ENCODE peak calls at places on chromosomes 3 and 15, in five cellular contexts. One of them, this sample, is unnamed.
A peak's percentile ranks its signal among the peaks of the same experiment; 100 is the strongest.

GRCh38 chr3:54518011-54518675 is 395.8 kb downstream of the CACNA2D3 start:
- DNase-seq in transverse colon: no peak
- DNase-seq in GM23338: no peak
- DNase-seq in K562: no peak
- DNase-seq in naive thymus-derived CD4-positive, alpha-beta T cell: no peak
- DNase-seq in this sample: no peak

GRCh38 chr3:149967067-149967685 is 3.5 kb downstream of the PFN2 start:
- DNase-seq in transverse colon: no peak
- DNase-seq in GM23338: peak; percentile 58
- DNase-seq in K562: peak; percentile 44
- DNase-seq in naive thymus-derived CD4-positive, alpha-beta T cell: no peak
- DNase-seq in this sample: peak; percentile 71

GRCh38 chr3:165195226-165195625 is 958 bp downstream of the SLITRK3 start:
- DNase-seq in transverse colon: no peak
- DNase-seq in GM23338: peak; percentile 50
- DNase-seq in K562: no peak
- DNase-seq in naive thymus-derived CD4-positive, alpha-beta T cell: no peak
- DNase-seq in this sample: peak; percentile 5

GRCh38 chr15:50418041-50418583 is 6.1 kb upstream of the USP8 start:
- DNase-seq in transverse colon: no peak
- DNase-seq in GM23338: no peak
- DNase-seq in K562: peak; percentile 36
- DNase-seq in naive thymus-derived CD4-positive, alpha-beta T cell: no peak
- DNase-seq in this sample: peak; percentile 3

GRCh38 chr3:196341142-196341541 is 3.0 kb upstream of the TM4SF19 start:
- DNase-seq in transverse colon: no peak
- DNase-seq in GM23338: no peak
- DNase-seq in K562: peak; percentile 37
- DNase-seq in naive thymus-derived CD4-positive, alpha-beta T cell: no peak
- DNase-seq in this sample: no peak

GRCh38 chr3:76570436-76571057 is 469.4 kb upstream of the ROBO2 start:
- DNase-seq in transverse colon: no peak
- DNase-seq in GM23338: peak; percentile 54
- DNase-seq in K562: peak; percentile 0
- DNase-seq in naive thymus-derived CD4-positive, alpha-beta T cell: no peak
- DNase-seq in this sample: peak; percentile 3

GRCh38 chr3:184678317-184679055 is 33.4 kb downstream of the MAGEF1 start:
- DNase-seq in transverse colon: no peak
- DNase-seq in GM23338: no peak
- DNase-seq in K562: no peak
- DNase-seq in naive thymus-derived CD4-positive, alpha-beta T cell: no peak
- DNase-seq in this sample: no peak

GRCh38 chr3:164903820-164904451 is 174.4 kb downstream of the SI start:
- DNase-seq in transverse colon: no peak
- DNase-seq in GM23338: peak; percentile 11
- DNase-seq in K562: no peak
- DNase-seq in naive thymus-derived CD4-positive, alpha-beta T cell: no peak
- DNase-seq in this sample: no peak

GRCh38 chr3:58528629-58529028 is 8.4 kb downstream of the ACOX2 start:
- DNase-seq in transverse colon: peak; percentile 64
- DNase-seq in GM23338: no peak
- DNase-seq in K562: no peak
- DNase-seq in naive thymus-derived CD4-positive, alpha-beta T cell: no peak
- DNase-seq in this sample: peak; percentile 37

GRCh38 chr3:55333923-55334322 is 153.2 kb downstream of the WNT5A start:
- DNase-seq in transverse colon: no peak
- DNase-seq in GM23338: no peak
- DNase-seq in K562: no peak
- DNase-seq in naive thymus-derived CD4-positive, alpha-beta T cell: no peak
- DNase-seq in this sample: peak; percentile 54

GRCh38 chr15:99507732-99508571 is 57.8 kb upstream of the MEF2A start:
- DNase-seq in transverse colon: no peak
- DNase-seq in GM23338: no peak
- DNase-seq in K562: no peak
- DNase-seq in naive thymus-derived CD4-positive, alpha-beta T cell: no peak
- DNase-seq in this sample: no peak

GRCh38 chr3:66196633-66197032 is 24.2 kb upstream of the SLC25A26 start:
- DNase-seq in transverse colon: no peak
- DNase-seq in GM23338: no peak
- DNase-seq in K562: no peak
- DNase-seq in naive thymus-derived CD4-positive, alpha-beta T cell: no peak
- DNase-seq in this sample: no peak

GRCh38 chr3:161393803-161394202 is 22.5 kb upstream of the SPTSSB start:
- DNase-seq in transverse colon: no peak
- DNase-seq in GM23338: no peak
- DNase-seq in K562: no peak
- DNase-seq in naive thymus-derived CD4-positive, alpha-beta T cell: no peak
- DNase-seq in this sample: no peak

GRCh38 chr3:192514081-192514753 is 213.1 kb downstream of the FGF12 start:
- DNase-seq in transverse colon: no peak
- DNase-seq in GM23338: peak; percentile 90
- DNase-seq in K562: peak; percentile 2
- DNase-seq in naive thymus-derived CD4-positive, alpha-beta T cell: no peak
- DNase-seq in this sample: peak; percentile 80

GRCh38 chr3:12571986-12572385 is 15.1 kb downstream of the MKRN2 start:
- DNase-seq in transverse colon: no peak
- DNase-seq in GM23338: no peak
- DNase-seq in K562: no peak
- DNase-seq in naive thymus-derived CD4-positive, alpha-beta T cell: no peak
- DNase-seq in this sample: no peak

GRCh38 chr15:39624806-39625205 is 43.9 kb downstream of the THBS1 start:
- DNase-seq in transverse colon: peak; percentile 74
- DNase-seq in GM23338: no peak
- DNase-seq in K562: no peak
- DNase-seq in naive thymus-derived CD4-positive, alpha-beta T cell: no peak
- DNase-seq in this sample: peak; percentile 93

GRCh38 chr15:28956491-28956890 is 70.7 kb downstream of the APBA2 start:
- DNase-seq in transverse colon: no peak
- DNase-seq in GM23338: no peak
- DNase-seq in K562: no peak
- DNase-seq in naive thymus-derived CD4-positive, alpha-beta T cell: no peak
- DNase-seq in this sample: no peak

GRCh38 chr3:55692958-55693558 is 206.0 kb upstream of the WNT5A start:
- DNase-seq in transverse colon: no peak
- DNase-seq in GM23338: no peak
- DNase-seq in K562: no peak
- DNase-seq in naive thymus-derived CD4-positive, alpha-beta T cell: no peak
- DNase-seq in this sample: peak; percentile 2

GRCh38 chr3:157614896-157615295 is 111.7 kb upstream of the VEPH1 start:
- DNase-seq in transverse colon: no peak
- DNase-seq in GM23338: no peak
- DNase-seq in K562: no peak
- DNase-seq in naive thymus-derived CD4-positive, alpha-beta T cell: no peak
- DNase-seq in this sample: no peak

GRCh38 chr3:150146891-150147761 is 176.4 kb upstream of the PFN2 start:
- DNase-seq in transverse colon: peak; percentile 33
- DNase-seq in GM23338: no peak
- DNase-seq in K562: no peak
- DNase-seq in naive thymus-derived CD4-positive, alpha-beta T cell: no peak
- DNase-seq in this sample: peak; percentile 93

GRCh38 chr15:30923429-30923828 is 19.7 kb downstream of the FAN1 start:
- DNase-seq in transverse colon: no peak
- DNase-seq in GM23338: no peak
- DNase-seq in K562: no peak
- DNase-seq in naive thymus-derived CD4-positive, alpha-beta T cell: no peak
- DNase-seq in this sample: no peak

GRCh38 chr3:127392146-127392470 is 104.3 kb upstream of the PRR20G start:
- DNase-seq in transverse colon: no peak
- DNase-seq in GM23338: no peak
- DNase-seq in K562: no peak
- DNase-seq in naive thymus-derived CD4-positive, alpha-beta T cell: no peak
- DNase-seq in this sample: no peak

GRCh38 chr15:91208366-91208765 is 108.3 kb downstream of the SV2B start:
- DNase-seq in transverse colon: no peak
- DNase-seq in GM23338: no peak
- DNase-seq in K562: no peak
- DNase-seq in naive thymus-derived CD4-positive, alpha-beta T cell: no peak
- DNase-seq in this sample: no peak

GRCh38 chr3:78529601-78530000 is 1238.2 kb downstream of the ROBO1 start:
- DNase-seq in transverse colon: no peak
- DNase-seq in GM23338: no peak
- DNase-seq in K562: no peak
- DNase-seq in naive thymus-derived CD4-positive, alpha-beta T cell: no peak
- DNase-seq in this sample: no peak

GRCh38 chr15:50049871-50050270 is 69.2 kb downstream of the ATP8B4 start:
- DNase-seq in transverse colon: no peak
- DNase-seq in GM23338: no peak
- DNase-seq in K562: no peak
- DNase-seq in naive thymus-derived CD4-positive, alpha-beta T cell: no peak
- DNase-seq in this sample: no peak

GRCh38 chr3:59451041-59451763 is 401.4 kb upstream of the CFAP20DC start:
- DNase-seq in transverse colon: peak; percentile 38
- DNase-seq in GM23338: no peak
- DNase-seq in K562: no peak
- DNase-seq in naive thymus-derived CD4-positive, alpha-beta T cell: peak; percentile 80
- DNase-seq in this sample: no peak

GRCh38 chr3:58016710-58017109 is 8.5 kb downstream of the FLNB start:
- DNase-seq in transverse colon: no peak
- DNase-seq in GM23338: no peak
- DNase-seq in K562: no peak
- DNase-seq in naive thymus-derived CD4-positive, alpha-beta T cell: no peak
- DNase-seq in this sample: no peak

GRCh38 chr15:65903296-65904073 is 34.2 kb downstream of the RAB11A start:
- DNase-seq in transverse colon: no peak
- DNase-seq in GM23338: no peak
- DNase-seq in K562: no peak
- DNase-seq in naive thymus-derived CD4-positive, alpha-beta T cell: no peak
- DNase-seq in this sample: peak; percentile 47

GRCh38 chr3:172924546-172924945 is 174.0 kb downstream of the ECT2 start:
- DNase-seq in transverse colon: no peak
- DNase-seq in GM23338: no peak
- DNase-seq in K562: no peak
- DNase-seq in naive thymus-derived CD4-positive, alpha-beta T cell: no peak
- DNase-seq in this sample: no peak

GRCh38 chr3:59654953-59655430 is 605.2 kb upstream of the CFAP20DC start:
- DNase-seq in transverse colon: no peak
- DNase-seq in GM23338: no peak
- DNase-seq in K562: no peak
- DNase-seq in naive thymus-derived CD4-positive, alpha-beta T cell: no peak
- DNase-seq in this sample: no peak

GRCh38 chr15:100328796-100329195 is 13.0 kb downstream of the ADAMTS17 start:
- DNase-seq in transverse colon: no peak
- DNase-seq in GM23338: no peak
- DNase-seq in K562: no peak
- DNase-seq in naive thymus-derived CD4-positive, alpha-beta T cell: no peak
- DNase-seq in this sample: no peak

DNA sequence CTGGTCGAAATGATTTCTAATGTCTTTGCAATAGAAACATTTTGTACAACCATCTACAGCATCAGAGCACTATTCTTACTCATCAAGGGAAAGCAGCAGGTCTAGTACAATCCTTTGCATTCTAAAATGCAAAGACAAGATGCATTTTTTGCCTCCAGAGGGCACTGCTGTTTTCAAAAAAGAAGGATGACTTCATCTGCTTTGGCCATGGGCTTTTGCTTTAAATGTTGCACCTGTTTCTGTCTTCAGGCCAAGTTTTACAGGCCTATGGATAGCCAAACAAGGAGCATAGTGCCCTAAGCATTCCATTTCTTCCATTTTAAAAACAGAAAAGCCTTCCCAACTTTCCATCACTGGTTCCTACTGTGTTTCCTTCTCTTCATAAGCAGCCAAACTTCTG is 3.4 kb downstream of the PARP9 start:
- DNase-seq in transverse colon: peak; percentile 56
- DNase-seq in GM23338: peak; percentile 78
- DNase-seq in K562: peak; percentile 47
- DNase-seq in naive thymus-derived CD4-positive, alpha-beta T cell: peak; percentile 62
- DNase-seq in this sample: peak; percentile 60
- H3K27ac ChIP-seq in transverse colon: no peak overlapping the region
- H3K27ac ChIP-seq in GM23338: no peak overlapping the region
- H3K27ac ChIP-seq in K562: no peak overlapping the region
- H3K27ac ChIP-seq in naive thymus-derived CD4-positive, alpha-beta T cell: no peak overlapping the region
- H3K27ac ChIP-seq in this sample: no peak overlapping the region

DNA sequence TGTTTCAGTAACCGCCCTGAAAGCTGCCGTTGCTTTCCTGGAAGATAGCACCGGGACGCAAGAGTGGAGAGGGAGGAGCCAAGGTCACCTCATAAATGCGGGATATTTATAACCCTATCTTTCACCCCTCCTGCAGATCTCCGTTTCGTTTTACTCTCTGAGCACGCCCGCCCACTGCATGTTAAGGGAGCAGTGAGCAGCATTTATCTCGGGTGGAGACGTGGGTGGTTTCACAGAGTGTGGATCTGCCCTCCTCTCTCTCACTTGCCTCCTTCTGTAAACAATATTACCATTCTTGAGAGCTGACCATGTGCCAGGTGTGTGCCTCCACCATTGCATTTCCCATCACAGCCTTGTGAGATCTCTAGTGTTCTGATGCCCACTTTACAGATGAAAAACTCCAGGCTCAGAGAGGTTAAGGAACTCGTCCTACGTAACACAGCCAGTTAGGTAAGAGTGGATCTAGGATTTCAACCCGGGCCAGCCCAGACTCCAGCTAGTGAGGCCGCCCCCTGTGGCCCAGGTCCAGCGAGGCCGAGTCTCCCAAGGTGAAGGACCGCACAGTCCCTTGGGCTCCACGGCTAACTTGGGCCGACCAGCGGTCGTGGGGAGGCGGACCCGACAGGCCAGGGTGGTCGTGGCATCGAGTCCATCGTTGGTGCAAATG is 16.9 kb upstream of the SEMA4B start:
- DNase-seq in transverse colon: peak; percentile 89
- DNase-seq in GM23338: peak; percentile 52
- DNase-seq in K562: peak; percentile 98
- DNase-seq in naive thymus-derived CD4-positive, alpha-beta T cell: no peak
- DNase-seq in this sample: peak; percentile 92
- H3K4me3 ChIP-seq in transverse colon: peak overlapping the region; percentile 92
- H3K4me3 ChIP-seq in GM23338: peak overlapping the region; percentile 62
- H3K4me3 ChIP-seq in K562: peak overlapping the region; percentile 77
- H3K4me3 ChIP-seq in naive thymus-derived CD4-positive, alpha-beta T cell: peak overlapping the region; percentile 56
- H3K4me3 ChIP-seq in this sample: peak overlapping the region; percentile 45

GRCh38 chr3:67986703-67987102 is 332.3 kb upstream of the SUCLG2 start:
- DNase-seq in transverse colon: no peak
- DNase-seq in GM23338: no peak
- DNase-seq in K562: no peak
- DNase-seq in naive thymus-derived CD4-positive, alpha-beta T cell: no peak
- DNase-seq in this sample: no peak
- H3K27ac ChIP-seq in transverse colon: no peak overlapping the region
- H3K27ac ChIP-seq in GM23338: no peak overlapping the region
- H3K27ac ChIP-seq in K562: no peak overlapping the region
- H3K27ac ChIP-seq in naive thymus-derived CD4-positive, alpha-beta T cell: no peak overlapping the region
- H3K27ac ChIP-seq in this sample: no peak overlapping the region

GRCh38 chr3:169668957-169669681 is 5.6 kb upstream of the MECOM start:
- DNase-seq in transverse colon: peak; percentile 80
- DNase-seq in GM23338: peak; percentile 93
- DNase-seq in K562: peak; percentile 75
- DNase-seq in naive thymus-derived CD4-positive, alpha-beta T cell: no peak
- DNase-seq in this sample: peak; percentile 82
- H3K4me3 ChIP-seq in transverse colon: peak overlapping the region; percentile 35
- H3K4me3 ChIP-seq in GM23338: peak overlapping the region; percentile 63
- H3K4me3 ChIP-seq in K562: peak overlapping the region; percentile 25
- H3K4me3 ChIP-seq in naive thymus-derived CD4-positive, alpha-beta T cell: no peak overlapping the region
- H3K4me3 ChIP-seq in this sample: peak overlapping the region; percentile 41

GRCh38 chr3:126084667-126085180 is 800 bp upstream of the SLC41A3 start:
- DNase-seq in transverse colon: no peak
- DNase-seq in GM23338: no peak
- DNase-seq in K562: peak; percentile 44
- DNase-seq in naive thymus-derived CD4-positive, alpha-beta T cell: no peak
- DNase-seq in this sample: no peak
- H3K27ac ChIP-seq in transverse colon: peak overlapping the region; percentile 90
- H3K27ac ChIP-seq in GM23338: no peak overlapping the region
- H3K27ac ChIP-seq in K562: peak overlapping the region; percentile 77
- H3K27ac ChIP-seq in naive thymus-derived CD4-positive, alpha-beta T cell: peak overlapping the region; percentile 91
- H3K27ac ChIP-seq in this sample: peak overlapping the region; percentile 89

This sample was measured in cardiac muscle cell.